ENCODE peak calls at places on chromosomes 13 and 19, in six cellular contexts. Y is aorta, N is fibroblast of lung, K is kidney, O is ovary, P is colonic mucosa. T is an unnamed sample.

GRCh38 chr19:17468302-17469091 is 1.8 kb upstream of the SLC27A1 start:
- DNase-seq in O (peak; percentile 77), K (no peak), N (peak; percentile 8), P (peak; percentile 29), Y (no peak), T (no peak)

GRCh38 chr13:113845055-113845454 is 18.8 kb downstream of the GAS6 start:
- DNase-seq in P (no peak), Y (peak; percentile 41), N (no peak), O (no peak), K (peak; percentile 50), T (peak; percentile 62)

GRCh38 chr19:46193678-46194077 is 35.9 kb upstream of the IGFL1 start:
- DNase-seq in O (no peak), N (no peak), K (no peak), P (no peak), Y (no peak), T (no peak)

GRCh38 chr13:98173431-98173921 is 3.6 kb downstream of the RNF113B start:
- DNase-seq in O (peak; percentile 40), P (no peak), N (peak; percentile 100), K (no peak), Y (no peak), T (no peak)

GRCh38 chr19:50759886-50760285 is 10.4 kb upstream of the GPR32 start:
- DNase-seq in O (no peak), P (no peak), N (peak; percentile 2), K (no peak), Y (no peak), T (no peak)

GRCh38 chr13:36158606-36159005 is 27.4 kb upstream of the DCLK1 start:
- DNase-seq in N (peak; percentile 78), P (no peak), Y (no peak), K (no peak), O (no peak), T (no peak)

GRCh38 chr13:57631607-57632275 is at the start of gene PCDH17:
- DNase-seq in Y (peak; percentile 70), K (no peak), O (no peak), P (no peak), N (peak; percentile 74), T (no peak)

GRCh38 chr13:34671136-34671535 is 270.9 kb upstream of the NBEA start:
- DNase-seq in N (peak; percentile 53), O (no peak), K (no peak), Y (no peak), P (no peak), T (no peak)

GRCh38 chr19:1884291-1884718 is 991 bp downstream of the ABHD17A start:
- DNase-seq in O (no peak), K (no peak), Y (no peak), N (no peak), P (peak; percentile 57), T (peak; percentile 65)

GRCh38 chr19:19539738-19540703 is 2.0 kb downstream of the CILP2 start:
- DNase-seq in N (peak; percentile 61), K (peak; percentile 87), P (peak; percentile 95), O (peak; percentile 60), Y (peak; percentile 90), T (peak; percentile 69)

GRCh38 chr19:53357821-53358581 is 7.5 kb upstream of the ZNF525 start:
- DNase-seq in P (no peak), N (no peak), O (no peak), K (no peak), Y (no peak), T (no peak)

GRCh38 chr19:53355739-53356138 is 9.8 kb upstream of the ZNF525 start:
- DNase-seq in P (no peak), Y (no peak), K (no peak), O (no peak), N (no peak), T (no peak)
- H3K9me3 ChIP-seq in P (peaks cover 26% of the 10 kb centered on the region), Y (peaks cover 21% of the 10 kb centered on the region), K (peaks cover 60% of the 10 kb centered on the region), O (peaks cover 29% of the 10 kb centered on the region), N (peaks cover 6% of the 10 kb centered on the region), T (peaks cover 3% of the 10 kb centered on the region)

GRCh38 chr19:49581007-49581508 is at the start of gene PRRG2:
- DNase-seq in N (no peak), O (no peak), P (peak; percentile 78), K (peak; percentile 79), Y (no peak), T (peak; percentile 85)

GRCh38 chr19:49580264-49581006 is at the start of gene NOSIP:
- DNase-seq in K (peak; percentile 98), N (peak; percentile 96), P (peak; percentile 97), Y (peak; percentile 97), O (peak; percentile 95), T (peak; percentile 98)

GRCh38 chr19:49579947-49580263 is 451 bp downstream of the NOSIP start:
- DNase-seq in K (no peak), Y (no peak), O (no peak), N (no peak), P (peak; percentile 29), T (no peak)

GRCh38 chr19:49583239-49583638 is 2.1 kb downstream of the PRRG2 start:
- DNase-seq in N (no peak), Y (no peak), P (no peak), K (no peak), O (no peak), T (no peak)

DNA sequence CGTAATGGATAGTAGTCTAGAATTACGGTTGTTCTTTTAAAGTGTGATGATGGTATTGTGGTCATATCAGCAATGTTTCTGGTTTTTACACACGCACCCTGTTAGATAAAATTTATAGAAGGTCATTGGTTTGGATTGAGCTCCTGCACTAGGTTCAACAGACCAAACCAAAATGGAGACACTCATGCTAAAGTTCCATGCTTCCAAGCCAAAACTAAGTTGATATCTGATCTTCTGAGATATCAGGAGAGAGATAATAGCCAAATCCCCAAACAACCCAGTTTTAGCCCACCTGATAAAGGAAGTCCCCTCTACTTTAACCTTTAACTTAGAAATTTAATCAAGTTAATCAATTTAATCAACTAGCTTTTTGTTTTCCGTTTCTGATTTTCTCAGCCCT is 1.2 kb downstream of the NOSIP start:
- DNase-seq in P (no peak), N (no peak), O (no peak), Y (no peak), K (no peak), T (no peak)
- H3K4me3 ChIP-seq in P (peak overlapping the region; percentile 71), N (peak overlapping the region; percentile 83), O (no peak overlapping the region), Y (no peak overlapping the region), K (no peak overlapping the region), T (no peak overlapping the region)

DNA sequence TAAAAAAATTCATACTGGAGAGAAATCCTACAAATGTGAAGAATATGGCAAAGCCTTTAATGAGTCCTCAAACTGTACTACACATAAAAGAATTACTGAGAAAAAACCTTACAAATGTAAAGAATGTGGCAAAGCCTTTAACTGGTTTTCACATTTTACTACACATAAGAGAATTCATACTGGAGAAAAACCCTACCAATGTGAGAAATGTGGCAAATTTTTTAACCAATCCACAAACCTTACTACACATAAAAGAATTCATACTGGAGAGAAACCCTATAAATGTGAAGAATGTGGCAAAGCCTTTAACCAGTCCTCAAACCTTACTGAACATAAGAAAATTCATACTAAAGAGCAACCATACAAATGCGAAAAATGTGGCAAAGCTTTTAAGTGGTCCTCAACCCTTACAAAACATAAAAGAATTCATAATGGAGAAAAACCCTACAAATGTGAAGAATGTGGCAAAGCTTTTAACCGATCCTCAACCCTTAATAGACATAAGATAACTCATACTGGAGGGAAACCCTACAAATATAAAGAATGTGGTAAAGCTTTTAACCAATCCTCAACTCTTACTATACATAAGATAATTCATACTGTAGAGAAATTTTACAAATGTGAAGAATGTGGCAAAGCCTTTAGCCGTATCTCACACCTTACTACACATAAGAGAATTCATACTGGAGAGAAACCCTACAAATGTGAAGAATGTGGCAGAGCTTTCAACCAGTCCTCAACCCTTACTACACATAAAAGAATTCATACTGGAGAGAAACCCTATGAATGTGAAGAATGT is 29.0 kb downstream of the ZNF730 start:
- DNase-seq in K (no peak), N (no peak), P (no peak), O (no peak), Y (no peak), T (no peak)
- H3K9me3 ChIP-seq in K (peaks cover 5% of the 10 kb centered on the region), N (no peaks in the 10 kb centered on the region), P (peaks cover 3% of the 10 kb centered on the region), O (peaks cover 7% of the 10 kb centered on the region), Y (peaks cover 2% of the 10 kb centered on the region), T (peaks cover 4% of the 10 kb centered on the region)

GRCh38 chr19:29833614-29834261 is 21.9 kb downstream of the CCNE1 start:
- DNase-seq in N (no peak), P (no peak), Y (peak; percentile 34), K (no peak), O (no peak), T (no peak)
- H3K4me3 ChIP-seq in N (no peak overlapping the region), P (no peak overlapping the region), Y (no peak overlapping the region), K (no peak overlapping the region), O (no peak overlapping the region), T (no peak overlapping the region)

GRCh38 chr19:38164526-38164925 is 59.5 kb downstream of the DPF1 start:
- DNase-seq in N (no peak), P (no peak), K (no peak), O (no peak), Y (no peak), T (no peak)

GRCh38 chr19:38165335-38165734 is 58.7 kb downstream of the DPF1 start:
- DNase-seq in P (no peak), Y (no peak), K (no peak), N (no peak), O (no peak), T (no peak)

GRCh38 chr19:38163419-38164290 is 60.4 kb downstream of the DPF1 start:
- DNase-seq in K (no peak), N (no peak), O (no peak), P (no peak), Y (no peak), T (no peak)

GRCh38 chr19:38162094-38162493 is 61.9 kb downstream of the DPF1 start:
- DNase-seq in O (no peak), P (no peak), N (peak; percentile 65), K (no peak), Y (no peak), T (no peak)

DNA sequence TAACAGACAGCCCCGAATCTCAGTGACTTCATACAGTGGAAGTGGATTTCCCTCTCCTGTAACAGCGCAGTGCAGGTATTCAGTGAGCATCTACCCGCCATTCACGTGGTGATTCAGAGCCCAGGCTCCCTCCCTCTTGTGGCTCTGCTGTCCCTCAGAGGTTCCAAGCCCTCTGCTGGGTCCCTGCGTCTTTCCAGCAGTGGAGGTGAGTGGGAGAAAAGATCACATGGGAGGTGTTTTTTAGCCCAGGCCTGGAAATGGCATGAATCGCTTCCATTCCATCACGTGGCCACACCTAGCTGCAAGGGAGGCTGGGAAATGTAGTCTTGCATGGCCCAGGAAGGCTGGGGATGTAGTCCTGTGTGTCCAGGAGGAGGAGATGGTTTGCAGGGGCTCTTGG is 61.4 kb downstream of the DPF1 start:
- DNase-seq in O (no peak), P (no peak), N (no peak), K (no peak), Y (no peak), T (no peak)
- H3K9me3 ChIP-seq in O (peaks cover 8% of the 10 kb centered on the region), P (no peaks in the 10 kb centered on the region), N (no peaks in the 10 kb centered on the region), K (peaks cover 7% of the 10 kb centered on the region), Y (peaks cover 7% of the 10 kb centered on the region), T (no peaks in the 10 kb centered on the region)